ENCODE peak calls at places on chromosomes 3 and 15, in five cellular contexts. One of them, this sample, is unnamed.

GRCh38 chr3:143084856-143085731 is 34.5 kb upstream of the CHST2 start:
- DNase-seq in brain microvascular endothelial cell: peak
- DNase-seq in fibroblast of the aortic adventitia: peak
- DNase-seq in stomach: no peak
- DNase-seq in WERI-Rb-1: no peak
- DNase-seq in this sample: peak

GRCh38 chr15:58951388-58952060 is 18.0 kb upstream of the SLTM start:
- DNase-seq in brain microvascular endothelial cell: peak
- DNase-seq in fibroblast of the aortic adventitia: peak
- DNase-seq in WERI-Rb-1: no peak
- DNase-seq in stomach: no peak
- DNase-seq in this sample: peak

GRCh38 chr3:180332608-180333007 is 269.4 kb upstream of the TTC14 start:
- DNase-seq in brain microvascular endothelial cell: no peak
- DNase-seq in fibroblast of the aortic adventitia: no peak
- DNase-seq in WERI-Rb-1: no peak
- DNase-seq in stomach: no peak
- DNase-seq in this sample: no peak

GRCh38 chr3:177150218-177150916 is 46.9 kb downstream of the TBL1XR1 start:
- DNase-seq in brain microvascular endothelial cell: no peak
- DNase-seq in stomach: no peak
- DNase-seq in WERI-Rb-1: no peak
- DNase-seq in fibroblast of the aortic adventitia: peak
- DNase-seq in this sample: no peak

GRCh38 chr15:93274276-93274675 is 185.3 kb upstream of the RGMA start:
- DNase-seq in WERI-Rb-1: no peak
- DNase-seq in fibroblast of the aortic adventitia: no peak
- DNase-seq in stomach: no peak
- DNase-seq in brain microvascular endothelial cell: no peak
- DNase-seq in this sample: no peak

GRCh38 chr3:195794708-195795107 is 17.0 kb downstream of the MUC4 start:
- DNase-seq in WERI-Rb-1: no peak
- DNase-seq in fibroblast of the aortic adventitia: no peak
- DNase-seq in stomach: no peak
- DNase-seq in brain microvascular endothelial cell: no peak
- DNase-seq in this sample: no peak

GRCh38 chr3:13477946-13478345 is 2.2 kb upstream of the HDAC11 start:
- DNase-seq in fibroblast of the aortic adventitia: no peak
- DNase-seq in stomach: no peak
- DNase-seq in WERI-Rb-1: no peak
- DNase-seq in brain microvascular endothelial cell: no peak
- DNase-seq in this sample: no peak

GRCh38 chr15:67227431-67227830 is 27.0 kb downstream of the AAGAB start:
- DNase-seq in brain microvascular endothelial cell: no peak
- DNase-seq in WERI-Rb-1: no peak
- DNase-seq in fibroblast of the aortic adventitia: no peak
- DNase-seq in stomach: no peak
- DNase-seq in this sample: no peak

GRCh38 chr15:70362911-70363310 is 265.2 kb upstream of the TLE3 start:
- DNase-seq in WERI-Rb-1: peak
- DNase-seq in stomach: peak
- DNase-seq in fibroblast of the aortic adventitia: peak
- DNase-seq in brain microvascular endothelial cell: peak
- DNase-seq in this sample: peak

GRCh38 chr3:194130807-194131589 is 5.0 kb upstream of the HES1 start:
- DNase-seq in brain microvascular endothelial cell: no peak
- DNase-seq in stomach: peak
- DNase-seq in WERI-Rb-1: no peak
- DNase-seq in fibroblast of the aortic adventitia: no peak
- DNase-seq in this sample: no peak

GRCh38 chr15:99485153-99485947 is 80.4 kb upstream of the MEF2A start:
- DNase-seq in stomach: no peak
- DNase-seq in WERI-Rb-1: no peak
- DNase-seq in fibroblast of the aortic adventitia: no peak
- DNase-seq in brain microvascular endothelial cell: no peak
- DNase-seq in this sample: no peak

GRCh38 chr3:23004971-23005370 is 198.2 kb upstream of the UBE2E2 start:
- DNase-seq in stomach: no peak
- DNase-seq in fibroblast of the aortic adventitia: peak
- DNase-seq in WERI-Rb-1: no peak
- DNase-seq in brain microvascular endothelial cell: peak
- DNase-seq in this sample: peak

GRCh38 chr15:82305621-82306048 is 43.0 kb downstream of the SAXO2 start:
- DNase-seq in brain microvascular endothelial cell: no peak
- DNase-seq in fibroblast of the aortic adventitia: no peak
- DNase-seq in stomach: no peak
- DNase-seq in WERI-Rb-1: no peak
- DNase-seq in this sample: no peak

GRCh38 chr3:30083315-30083714 is 523.1 kb upstream of the TGFBR2 start:
- DNase-seq in stomach: no peak
- DNase-seq in fibroblast of the aortic adventitia: no peak
- DNase-seq in WERI-Rb-1: no peak
- DNase-seq in brain microvascular endothelial cell: no peak
- DNase-seq in this sample: no peak

GRCh38 chr3:38084019-38084968 is 45.3 kb downstream of the DLEC1 start:
- DNase-seq in stomach: no peak
- DNase-seq in fibroblast of the aortic adventitia: peak
- DNase-seq in brain microvascular endothelial cell: no peak
- DNase-seq in WERI-Rb-1: no peak
- DNase-seq in this sample: peak

GRCh38 chr3:40827942-40828688 is 303.4 kb downstream of the ZNF621 start:
- DNase-seq in stomach: no peak
- DNase-seq in brain microvascular endothelial cell: peak
- DNase-seq in fibroblast of the aortic adventitia: no peak
- DNase-seq in WERI-Rb-1: no peak
- DNase-seq in this sample: no peak

GRCh38 chr15:41661078-41661528 is 898 bp downstream of the MGA start:
- DNase-seq in stomach: no peak
- DNase-seq in WERI-Rb-1: peak
- DNase-seq in brain microvascular endothelial cell: no peak
- DNase-seq in fibroblast of the aortic adventitia: no peak
- DNase-seq in this sample: no peak
- TF ChIP-seq CTCF in stomach: no peak
- TF ChIP-seq CTCF in WERI-Rb-1: no peak
- TF ChIP-seq CTCF in brain microvascular endothelial cell: no peak
- TF ChIP-seq CTCF in fibroblast of the aortic adventitia: no peak
- TF ChIP-seq CTCF in this sample: no peak

GRCh38 chr15:36814708-36815107 is 235.3 kb downstream of the CDIN1 start:
- DNase-seq in stomach: no peak
- DNase-seq in brain microvascular endothelial cell: no peak
- DNase-seq in fibroblast of the aortic adventitia: peak
- DNase-seq in WERI-Rb-1: no peak
- DNase-seq in this sample: no peak

GRCh38 chr15:36814085-36814484 is 234.7 kb downstream of the CDIN1 start:
- DNase-seq in fibroblast of the aortic adventitia: no peak
- DNase-seq in WERI-Rb-1: no peak
- DNase-seq in stomach: no peak
- DNase-seq in brain microvascular endothelial cell: no peak
- DNase-seq in this sample: no peak

GRCh38 chr15:36809380-36809779 is 230.0 kb downstream of the CDIN1 start:
- DNase-seq in stomach: no peak
- DNase-seq in brain microvascular endothelial cell: no peak
- DNase-seq in fibroblast of the aortic adventitia: no peak
- DNase-seq in WERI-Rb-1: no peak
- DNase-seq in this sample: no peak

GRCh38 chr15:36810656-36811449 is 231.4 kb downstream of the CDIN1 start:
- DNase-seq in fibroblast of the aortic adventitia: no peak
- DNase-seq in stomach: no peak
- DNase-seq in WERI-Rb-1: no peak
- DNase-seq in brain microvascular endothelial cell: no peak
- DNase-seq in this sample: no peak

GRCh38 chr15:36811903-36812302 is 232.5 kb downstream of the CDIN1 start:
- DNase-seq in stomach: no peak
- DNase-seq in brain microvascular endothelial cell: no peak
- DNase-seq in WERI-Rb-1: no peak
- DNase-seq in fibroblast of the aortic adventitia: no peak
- DNase-seq in this sample: no peak
- H3K4me3 ChIP-seq in stomach: no peak
- H3K4me3 ChIP-seq in brain microvascular endothelial cell: no peak
- H3K4me3 ChIP-seq in WERI-Rb-1: no peak
- H3K4me3 ChIP-seq in fibroblast of the aortic adventitia: no peak
- H3K4me3 ChIP-seq in this sample: no peak

GRCh38 chr3:168051579-168052183 is 44.0 kb downstream of the GOLIM4 start:
- DNase-seq in stomach: no peak
- DNase-seq in brain microvascular endothelial cell: no peak
- DNase-seq in WERI-Rb-1: no peak
- DNase-seq in fibroblast of the aortic adventitia: peak
- DNase-seq in this sample: peak

GRCh38 chr3:168052517-168052916 is 43.2 kb downstream of the GOLIM4 start:
- DNase-seq in brain microvascular endothelial cell: no peak
- DNase-seq in fibroblast of the aortic adventitia: no peak
- DNase-seq in stomach: no peak
- DNase-seq in WERI-Rb-1: no peak
- DNase-seq in this sample: no peak

GRCh38 chr3:168054447-168054846 is 41.3 kb downstream of the GOLIM4 start:
- DNase-seq in brain microvascular endothelial cell: no peak
- DNase-seq in WERI-Rb-1: no peak
- DNase-seq in fibroblast of the aortic adventitia: no peak
- DNase-seq in stomach: no peak
- DNase-seq in this sample: no peak

GRCh38 chr3:168049366-168049974 is 46.3 kb downstream of the GOLIM4 start:
- DNase-seq in fibroblast of the aortic adventitia: peak
- DNase-seq in brain microvascular endothelial cell: no peak
- DNase-seq in WERI-Rb-1: no peak
- DNase-seq in stomach: no peak
- DNase-seq in this sample: peak

DNA sequence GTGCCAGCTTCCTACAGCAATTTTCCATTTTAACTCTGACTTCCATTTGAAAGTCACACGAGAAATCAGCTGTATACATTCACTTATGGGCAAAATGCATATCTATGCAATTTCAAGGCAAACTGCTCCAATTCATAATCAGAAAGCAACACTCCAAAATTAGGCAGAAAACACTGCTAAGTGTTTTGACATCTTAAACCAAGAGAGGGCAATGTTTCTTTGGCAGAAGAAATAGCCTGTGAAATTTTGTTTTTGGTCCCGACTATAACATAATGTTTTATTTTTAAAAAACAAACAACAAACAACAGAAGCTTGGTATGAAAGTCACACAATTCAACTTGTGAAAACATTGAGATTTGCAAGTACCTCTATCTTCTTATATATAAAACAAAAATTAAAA is 42.6 kb downstream of the GOLIM4 start:
- DNase-seq in stomach: no peak
- DNase-seq in fibroblast of the aortic adventitia: no peak
- DNase-seq in WERI-Rb-1: no peak
- DNase-seq in brain microvascular endothelial cell: no peak
- DNase-seq in this sample: no peak
- TF ChIP-seq CTCF in stomach: no peak
- TF ChIP-seq CTCF in fibroblast of the aortic adventitia: peak
- TF ChIP-seq CTCF in WERI-Rb-1: no peak
- TF ChIP-seq CTCF in brain microvascular endothelial cell: no peak
- TF ChIP-seq CTCF in this sample: peak

GRCh38 chr3:120532969-120533368 is 63.2 kb upstream of the NDUFB4 start:
- DNase-seq in fibroblast of the aortic adventitia: no peak
- DNase-seq in WERI-Rb-1: no peak
- DNase-seq in brain microvascular endothelial cell: no peak
- DNase-seq in stomach: no peak
- DNase-seq in this sample: no peak

GRCh38 chr3:120526011-120526870 is 69.9 kb upstream of the NDUFB4 start:
- DNase-seq in brain microvascular endothelial cell: no peak
- DNase-seq in stomach: no peak
- DNase-seq in WERI-Rb-1: no peak
- DNase-seq in fibroblast of the aortic adventitia: no peak
- DNase-seq in this sample: no peak

GRCh38 chr3:120524171-120524923 is 71.8 kb upstream of the NDUFB4 start:
- DNase-seq in fibroblast of the aortic adventitia: peak
- DNase-seq in WERI-Rb-1: no peak
- DNase-seq in stomach: no peak
- DNase-seq in brain microvascular endothelial cell: peak
- DNase-seq in this sample: peak

DNA sequence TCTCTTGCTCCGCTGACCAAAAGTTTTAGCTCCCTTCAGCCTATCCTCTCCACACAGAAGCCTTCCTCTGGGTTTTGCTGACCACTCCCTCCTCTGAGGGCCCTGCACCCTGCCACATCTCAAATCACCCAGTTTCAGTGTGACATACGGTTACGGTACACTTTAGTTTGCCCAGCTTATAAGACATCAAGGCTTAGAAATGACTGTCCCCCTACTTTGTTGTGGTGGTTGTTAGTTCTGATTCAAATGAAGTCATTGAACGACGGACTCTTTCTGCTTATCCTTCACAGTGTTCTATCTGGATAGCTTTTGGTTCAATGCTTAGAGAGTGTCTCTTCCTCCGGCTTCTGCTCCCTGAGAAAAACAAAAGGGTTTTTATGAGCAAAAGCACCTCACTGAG is 68.0 kb upstream of the NDUFB4 start:
- DNase-seq in brain microvascular endothelial cell: no peak
- DNase-seq in fibroblast of the aortic adventitia: no peak
- DNase-seq in stomach: no peak
- DNase-seq in WERI-Rb-1: no peak
- DNase-seq in this sample: no peak
- H3K4me3 ChIP-seq in brain microvascular endothelial cell: no peak
- H3K4me3 ChIP-seq in fibroblast of the aortic adventitia: no peak
- H3K4me3 ChIP-seq in stomach: no peak
- H3K4me3 ChIP-seq in WERI-Rb-1: no peak
- H3K4me3 ChIP-seq in this sample: no peak

This sample was measured in foreskin fibroblast.